ENCODE peak calls at places on chromosomes 5 and 9, in six cellular contexts. W is epithelial cell of esophagus, S is prostate gland, V is sigmoid colon, I is cardiac muscle cell, E is natural killer cell. B is an unnamed sample.

GRCh38 chr9:117696141-117696540 is 8.1 kb upstream of the TLR4 start:
- DNase-seq in W (peak; percentile 61), S (no peak), V (no peak), I (no peak), E (no peak), B (no peak)

GRCh38 chr9:23771746-23772145 is 54.3 kb downstream of the ELAVL2 start:
- DNase-seq in W (no peak), S (no peak), V (no peak), I (no peak), E (no peak), B (no peak)

GRCh38 chr5:174796711-174797192 is 72.4 kb downstream of the MSX2 start:
- DNase-seq in W (no peak), S (no peak), V (no peak), I (no peak), E (no peak), B (no peak)

GRCh38 chr5:99070355-99070754 is 141.5 kb upstream of the CHD1 start:
- DNase-seq in W (no peak), S (no peak), V (no peak), I (no peak), E (no peak), B (no peak)

GRCh38 chr9:26955222-26955903 is 849 bp upstream of the IFT74 start:
- DNase-seq in W (no peak), S (no peak), V (no peak), I (peak; percentile 35), E (no peak), B (no peak)

GRCh38 chr9:91678807-91679206 is 255.2 kb upstream of the NFIL3 start:
- DNase-seq in W (peak; percentile 45), S (no peak), V (no peak), I (no peak), E (no peak), B (no peak)

GRCh38 chr5:180111273-180111695 is 39.7 kb upstream of the RNF130 start:
- DNase-seq in W (no peak), S (no peak), V (peak; percentile 37), I (no peak), E (no peak), B (no peak)

GRCh38 chr5:38462972-38463633 is 93.3 kb downstream of the LIFR start:
- DNase-seq in W (peak; percentile 61), S (no peak), V (no peak), I (no peak), E (no peak), B (no peak)

GRCh38 chr9:70452365-70452764 is 37.9 kb upstream of the KLF9 start:
- DNase-seq in W (no peak), S (no peak), V (no peak), I (no peak), E (no peak), B (no peak)
- TF ChIP-seq CTCF in W (no peak), S (no peak), V (no peak), I (no peak), E (no peak), B (no peak)

GRCh38 chr5:172904312-172904642 is 54.9 kb upstream of the RPL26L1 start:
- DNase-seq in W (no peak), S (no peak), V (no peak), I (no peak), E (no peak), B (no peak)

GRCh38 chr5:172905771-172906170 is 53.5 kb upstream of the RPL26L1 start:
- DNase-seq in W (peak; percentile 9), S (no peak), V (no peak), I (no peak), E (no peak), B (no peak)

GRCh38 chr5:172904643-172905345 is 54.4 kb upstream of the RPL26L1 start:
- DNase-seq in W (peak; percentile 100), S (peak; percentile 95), V (peak; percentile 96), I (peak; percentile 87), E (no peak), B (no peak)

GRCh38 chr5:172906436-172906835 is 52.8 kb upstream of the RPL26L1 start:
- DNase-seq in W (no peak), S (no peak), V (no peak), I (peak; percentile 76), E (no peak), B (no peak)

DNA sequence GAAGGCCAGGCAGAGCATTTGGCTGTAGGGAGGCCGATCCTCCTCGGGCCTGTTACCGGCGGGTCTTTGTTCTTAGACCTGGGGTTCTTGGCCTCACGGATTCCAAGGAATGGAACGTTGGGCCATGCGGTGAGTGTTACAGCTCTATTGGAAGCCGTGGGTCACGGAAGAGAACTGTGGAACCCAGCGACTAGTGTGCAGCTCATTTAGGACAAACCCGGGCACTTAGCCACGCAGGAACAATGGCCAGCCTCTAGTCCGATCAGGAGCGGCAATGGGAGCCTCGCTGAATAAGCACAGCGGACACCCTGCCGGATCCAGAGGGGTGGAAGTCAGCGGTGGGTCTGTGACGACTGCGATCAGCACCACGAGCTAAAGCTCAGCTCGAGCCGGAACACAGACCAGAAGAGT is 53.9 kb upstream of the RPL26L1 start:
- DNase-seq in W (no peak), S (no peak), V (peak; percentile 73), I (no peak), E (no peak), B (no peak)
- TF ChIP-seq CTCF in W (no peak), S (no peak), V (no peak), I (no peak), E (no peak), B (no peak)

GRCh38 chr5:148820778-148821395 is 5.5 kb upstream of the ADRB2 start:
- DNase-seq in W (peak; percentile 58), S (no peak), V (no peak), I (peak; percentile 56), E (no peak), B (peak; percentile 23)
- TF ChIP-seq CTCF in W (peak; percentile 81), S (no peak), V (no peak), I (peak; percentile 71), E (peak; percentile 71), B (peak; percentile 61)

GRCh38 chr5:171630047-171630669 is 155.5 kb upstream of the SMIM23 start:
- DNase-seq in W (peak; percentile 66), S (peak; percentile 20), V (peak; percentile 59), I (peak; percentile 64), E (no peak), B (peak; percentile 80)
- TF ChIP-seq CTCF in W (peak; percentile 56), S (no peak), V (no peak), I (peak; percentile 61), E (no peak), B (peak; percentile 30)

DNA sequence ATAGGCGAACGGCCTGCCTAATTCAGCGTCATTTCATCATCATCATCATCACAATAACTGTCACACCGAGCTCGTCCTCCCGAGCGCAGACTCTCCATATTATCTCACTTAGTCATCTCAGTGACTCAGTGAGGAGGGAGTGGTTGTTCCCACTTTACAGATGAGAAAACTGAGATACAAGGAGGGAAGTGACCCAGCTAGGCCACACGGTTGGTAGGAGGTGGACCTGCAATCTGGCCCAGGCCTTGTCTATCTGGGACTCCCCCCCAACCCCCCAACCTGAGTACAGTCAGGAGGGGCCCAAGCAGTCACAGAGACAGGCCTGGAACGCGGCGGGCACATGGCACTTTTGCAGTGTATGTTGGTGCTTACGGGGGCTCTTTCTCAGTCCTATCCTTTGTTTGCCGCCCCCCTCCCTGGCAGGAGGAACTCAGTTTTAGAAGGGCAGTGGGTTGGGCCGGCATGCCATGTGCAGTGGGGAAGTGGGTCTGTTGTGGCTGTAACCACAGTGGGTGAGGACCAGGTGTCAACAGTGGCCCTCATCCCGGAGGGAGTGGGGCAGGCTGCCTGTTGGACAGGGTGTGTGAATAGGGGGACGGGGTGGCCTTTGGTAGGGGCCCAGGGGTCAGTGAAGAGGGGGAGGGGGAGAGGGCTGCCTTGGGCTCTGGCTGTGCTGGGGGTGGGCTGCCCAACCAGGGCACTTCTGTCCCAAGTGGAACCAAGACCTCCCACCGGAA is 1.7 kb upstream of the RXRA start:
- DNase-seq in W (no peak), S (no peak), V (peak; percentile 72), I (no peak), E (no peak), B (no peak)
- TF ChIP-seq CTCF in W (no peak), S (no peak), V (no peak), I (no peak), E (no peak), B (no peak)

DNA sequence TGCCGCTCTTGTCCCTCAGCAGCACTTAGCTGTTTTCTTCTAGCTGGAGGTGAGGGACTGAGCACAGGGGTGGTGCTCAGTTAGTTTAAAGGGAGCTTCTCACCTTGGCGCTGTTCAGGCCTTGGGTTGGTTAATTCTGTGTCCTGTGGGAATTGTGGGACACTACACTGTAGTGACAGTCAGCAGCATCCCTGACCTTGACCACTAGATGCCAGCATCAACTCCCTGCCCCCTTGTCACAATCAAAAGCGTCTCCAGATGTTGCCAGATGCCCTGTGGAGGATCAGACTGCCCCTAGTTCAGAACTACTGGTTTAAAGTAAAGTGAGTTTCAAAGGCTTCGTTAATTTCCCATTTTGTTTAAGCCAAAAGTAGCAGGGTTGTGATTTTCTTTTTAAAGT is 65.5 kb upstream of the DMRT3 start:
- DNase-seq in W (no peak), S (no peak), V (no peak), I (no peak), E (no peak), B (no peak)
- TF ChIP-seq CTCF in W (peak; percentile 13), S (no peak), V (no peak), I (no peak), E (no peak), B (peak; percentile 11)

GRCh38 chr9:87891754-87892153 is 9.1 kb downstream of the SPATA31E1 start:
- DNase-seq in W (no peak), S (no peak), V (no peak), I (peak; percentile 23), E (no peak), B (no peak)

GRCh38 chr9:87898151-87898550 is 15.5 kb downstream of the SPATA31E1 start:
- DNase-seq in W (no peak), S (no peak), V (no peak), I (peak; percentile 49), E (no peak), B (no peak)

GRCh38 chr9:87892956-87893355 is 10.3 kb downstream of the SPATA31E1 start:
- DNase-seq in W (no peak), S (no peak), V (no peak), I (no peak), E (no peak), B (no peak)

GRCh38 chr9:87896891-87897290 is 14.2 kb downstream of the SPATA31E1 start:
- DNase-seq in W (no peak), S (no peak), V (no peak), I (no peak), E (no peak), B (no peak)

DNA sequence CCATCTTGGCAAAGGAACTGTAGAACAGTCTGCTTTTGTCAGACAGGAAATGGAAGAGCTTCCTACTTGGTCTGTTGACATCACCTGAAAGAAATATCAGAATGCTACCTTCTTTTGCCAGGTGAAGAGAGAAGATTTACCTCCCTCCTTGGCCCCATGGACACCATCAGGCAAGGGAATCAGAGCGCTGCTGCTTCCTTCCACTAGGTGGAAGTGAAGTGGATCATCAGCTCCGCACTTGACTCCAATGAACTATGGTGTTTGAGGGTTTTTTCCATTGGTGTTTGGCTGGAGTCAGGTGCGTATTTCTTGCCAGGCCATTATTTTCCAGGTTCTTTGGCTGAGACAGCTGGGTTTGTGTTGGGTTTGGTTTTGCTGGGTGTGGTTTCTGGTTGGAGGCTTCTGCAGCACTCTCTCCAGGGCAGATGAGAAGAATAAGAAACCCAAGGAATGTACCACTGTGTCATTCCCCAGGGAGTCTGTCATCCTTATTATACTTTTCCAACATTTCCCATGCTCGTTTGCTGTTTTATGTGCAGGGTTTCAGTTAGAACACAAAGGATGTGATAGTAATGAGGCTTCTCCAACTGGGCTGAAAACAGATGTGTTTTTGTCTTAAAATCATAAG is 12.4 kb downstream of the SPATA31E1 start:
- DNase-seq in W (no peak), S (no peak), V (no peak), I (no peak), E (no peak), B (no peak)
- TF ChIP-seq CTCF in W (peak; percentile 13), S (no peak), V (no peak), I (no peak), E (no peak), B (no peak)

GRCh38 chr5:90308787-90309585 is 100.6 kb downstream of the CETN3 start:
- DNase-seq in W (no peak), S (no peak), V (no peak), I (no peak), E (no peak), B (no peak)
- TF ChIP-seq CTCF in W (no peak), S (no peak), V (no peak), I (no peak), E (no peak), B (no peak)

B was measured in nephron progenitor cell.